ENCODE peak calls at places on chromosomes 16 and 17, in seven cellular contexts. U is fibroblast of lung; X is thoracic aorta; Z is OCI-LY7; A is spleen; N is body of pancreas; D is CD8-positive, alpha-beta T cell. C is an unnamed sample.

GRCh38 chr17:75271955-75272847 is 1.2 kb upstream of the MIF4GD start:
- DNase-seq in D (no peak), N (no peak), X (no peak), U (peak; percentile 65), Z (peak; percentile 76), A (peak; percentile 79), C (no peak)

GRCh38 chr16:86755571-86756006 is 177.2 kb downstream of the FOXL1 start:
- DNase-seq in D (no peak), A (peak; percentile 84), X (no peak), U (no peak), N (no peak), Z (no peak), C (no peak)

GRCh38 chr16:75805946-75806345 is 79.7 kb upstream of the CPHXL start:
- DNase-seq in A (no peak), N (no peak), X (no peak), D (no peak), Z (no peak), U (no peak), C (no peak)

GRCh38 chr16:23829454-23829853 is 6.3 kb upstream of the PRKCB start:
- DNase-seq in Z (no peak), X (no peak), D (no peak), N (no peak), U (no peak), A (no peak), C (no peak)

GRCh38 chr16:75074920-75075687 is 41.5 kb downstream of the LDHD start:
- DNase-seq in U (no peak), X (no peak), A (peak; percentile 93), Z (peak; percentile 88), D (peak; percentile 88), N (peak; percentile 50), C (peak; percentile 81)

GRCh38 chr17:31739300-31739699 is 119.7 kb downstream of the COPRS start:
- DNase-seq in U (peak; percentile 94), N (no peak), Z (no peak), A (no peak), X (no peak), D (no peak), C (no peak)

GRCh38 chr17:33166472-33166871 is 126.6 kb downstream of the ASIC2 start:
- DNase-seq in D (no peak), A (no peak), Z (no peak), X (no peak), U (no peak), N (no peak), C (no peak)

GRCh38 chr17:7233701-7234099 is 617 bp downstream of the DVL2 start:
- DNase-seq in N (no peak), A (no peak), X (no peak), D (no peak), U (no peak), Z (no peak), C (no peak)

GRCh38 chr16:56985288-56985961 is 3.9 kb upstream of the NLRC5 start:
- DNase-seq in Z (no peak), X (peak; percentile 36), N (peak; percentile 45), D (no peak), A (peak; percentile 74), U (peak; percentile 88), C (peak; percentile 84)

GRCh38 chr16:77450790-77451487 is 16.1 kb upstream of the ADAMTS18 start:
- DNase-seq in Z (no peak), X (no peak), D (no peak), N (no peak), A (no peak), U (no peak), C (no peak)

GRCh38 chr16:30357715-30358576 is 2.8 kb upstream of the CD2BP2 start:
- DNase-seq in Z (no peak), X (no peak), D (no peak), N (no peak), A (peak; percentile 72), U (no peak), C (peak; percentile 29)

GRCh38 chr16:57945740-57946138 is 25.2 kb downstream of the CNGB1 start:
- DNase-seq in U (no peak), N (no peak), A (no peak), D (no peak), X (no peak), Z (no peak), C (no peak)

GRCh38 chr17:28880572-28880945 is 17.0 kb downstream of the FLOT2 start:
- DNase-seq in D (no peak), X (no peak), N (no peak), Z (no peak), A (no peak), U (no peak), C (no peak)

GRCh38 chr16:2034695-2035430 is 8.2 kb downstream of the NHERF2 start:
- DNase-seq in N (peak; percentile 30), D (no peak), Z (no peak), X (no peak), U (no peak), A (no peak), C (peak; percentile 32)

GRCh38 chr16:50313596-50314483 is 47.5 kb downstream of the ADCY7 start:
- DNase-seq in D (peak; percentile 56), U (peak; percentile 76), N (peak; percentile 63), A (peak; percentile 84), X (no peak), Z (no peak), C (peak; percentile 79)

GRCh38 chr16:77922355-77922754 is 100.0 kb upstream of the CLEC3A start:
- DNase-seq in Z (no peak), X (no peak), D (no peak), A (no peak), N (no peak), U (no peak), C (no peak)

GRCh38 chr17:7215652-7216139 is 3.9 kb downstream of the DLG4 start:
- DNase-seq in U (peak; percentile 44), N (no peak), Z (peak; percentile 25), A (no peak), D (peak; percentile 32), X (no peak), C (no peak)

GRCh38 chr17:38428150-38428642 is at the start of gene ARHGAP23:
- DNase-seq in N (peak; percentile 64), Z (peak; percentile 51), D (no peak), X (no peak), U (peak; percentile 67), A (peak; percentile 87), C (peak; percentile 90)

GRCh38 chr17:7989781-7990655 is 12.4 kb upstream of the GUCY2D start:
- DNase-seq in A (peak; percentile 97), D (peak; percentile 85), N (peak; percentile 83), Z (peak; percentile 90), X (peak; percentile 53), U (peak; percentile 47), C (peak; percentile 98)

DNA sequence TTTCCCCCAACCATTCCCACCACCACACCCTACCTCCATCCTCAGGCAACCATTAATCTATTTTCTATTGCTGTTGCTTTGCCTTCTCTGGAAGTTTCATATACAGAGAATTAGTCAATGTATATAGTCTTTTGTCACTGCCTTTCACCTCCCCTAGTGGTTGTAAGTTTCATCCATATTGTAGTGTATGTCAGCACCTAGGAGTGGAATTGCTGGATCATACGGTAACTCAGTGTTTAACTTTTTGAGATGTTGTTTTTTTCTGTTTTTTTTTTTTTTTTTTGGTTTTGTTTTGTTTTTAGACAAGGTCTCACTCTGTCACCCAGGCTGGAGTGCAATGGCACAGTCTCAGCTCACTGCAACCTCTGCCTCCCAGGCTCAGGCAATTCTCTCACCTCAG is 16.9 kb downstream of the EEF2K start:
- DNase-seq in A (no peak), U (no peak), D (no peak), X (no peak), Z (no peak), N (no peak), C (no peak)
- TF ChIP-seq CTCF in A (no peak), U (no peak), D (no peak), X (no peak), Z (no peak), N (no peak), C (no peak)

DNA sequence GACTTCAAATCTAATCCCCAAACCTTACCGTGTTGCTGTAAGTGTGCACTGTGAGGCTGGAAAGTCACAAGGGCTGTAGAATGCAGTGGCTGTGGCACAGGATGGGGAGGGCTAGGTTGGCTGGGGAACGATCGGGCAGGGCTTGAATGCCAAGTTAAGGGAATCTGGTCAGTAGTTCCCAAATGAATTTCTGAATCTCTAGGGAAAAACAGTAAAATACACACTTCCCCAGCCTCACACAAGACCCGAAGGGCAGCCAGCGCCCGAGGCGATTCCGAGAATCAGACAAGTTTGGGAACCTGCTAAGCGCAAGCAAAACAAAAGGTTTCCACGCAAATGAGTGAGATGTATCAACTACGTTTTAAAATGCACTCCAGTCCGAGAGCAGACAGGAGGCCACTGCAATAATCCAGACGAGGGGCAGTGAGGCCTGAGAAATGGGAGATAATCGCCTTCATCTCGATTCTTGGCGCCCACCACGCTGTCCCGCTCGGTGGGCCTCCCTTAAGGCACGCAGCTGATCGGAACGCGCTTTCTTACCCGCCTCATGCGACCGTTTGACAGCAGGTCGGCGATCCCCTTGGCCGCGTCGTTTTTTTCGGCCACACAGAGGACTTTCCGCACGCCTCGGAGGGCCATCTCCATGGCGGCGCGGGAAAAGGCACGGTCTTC is 599 bp downstream of the TOP3A start:
- DNase-seq in U (peak; percentile 12), A (no peak), N (no peak), X (no peak), Z (peak; percentile 18), D (peak; percentile 25), C (no peak)
- H3K4me1 ChIP-seq in U (peaks cover 8% of the 10 kb centered on the region), A (peaks cover 71% of the 10 kb centered on the region), N (peaks cover 63% of the 10 kb centered on the region), X (peaks cover 31% of the 10 kb centered on the region), Z (peaks cover 40% of the 10 kb centered on the region), D (peaks cover 59% of the 10 kb centered on the region), C (peaks cover 47% of the 10 kb centered on the region)

GRCh38 chr16:68768170-68768569 is 31.1 kb downstream of the CDH1 start:
- DNase-seq in N (no peak), U (no peak), A (no peak), X (no peak), Z (no peak), D (no peak), C (no peak)

GRCh38 chr16:68764866-68765265 is 27.8 kb downstream of the CDH1 start:
- DNase-seq in Z (no peak), X (no peak), D (no peak), U (no peak), A (no peak), N (no peak), C (no peak)

GRCh38 chr16:68774982-68775381 is 37.9 kb downstream of the CDH1 start:
- DNase-seq in A (no peak), Z (no peak), X (no peak), D (no peak), U (no peak), N (no peak), C (no peak)

GRCh38 chr16:68771922-68772681 is 35.0 kb downstream of the CDH1 start:
- DNase-seq in U (no peak), X (no peak), D (no peak), N (no peak), Z (no peak), A (no peak), C (no peak)

DNA sequence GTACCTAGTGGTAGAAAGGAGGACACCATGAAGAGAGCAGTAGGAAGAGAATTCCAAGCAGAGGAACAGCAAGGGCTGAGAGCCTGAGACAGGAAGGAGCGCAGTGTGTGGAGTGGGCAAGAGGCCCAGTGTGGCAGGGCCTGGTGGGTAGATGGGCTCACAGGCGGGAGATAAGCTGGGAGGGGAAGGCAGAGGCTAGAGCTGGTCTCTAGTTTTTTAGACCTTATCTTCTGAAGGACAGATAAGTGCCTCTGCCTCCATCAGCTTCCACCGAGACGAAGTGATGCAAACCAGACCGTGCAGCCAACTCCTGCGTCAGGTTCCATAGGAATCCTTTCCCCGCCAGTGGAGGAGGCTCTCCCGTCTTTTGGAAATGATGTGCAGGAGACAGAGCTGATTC is 33.6 kb downstream of the CDH1 start:
- DNase-seq in X (no peak), D (no peak), N (no peak), Z (no peak), U (no peak), A (no peak), C (no peak)
- H3K27ac ChIP-seq in X (no peak overlapping the region), D (no peak overlapping the region), N (no peak overlapping the region), Z (no peak overlapping the region), U (no peak overlapping the region), A (no peak overlapping the region), C (no peak overlapping the region)

GRCh38 chr16:11497329-11497805 is 89.4 kb downstream of the LITAF start:
- DNase-seq in A (peak; percentile 84), D (no peak), Z (no peak), U (peak; percentile 62), X (peak; percentile 94), N (peak; percentile 92), C (peak; percentile 88)
- TF ChIP-seq CTCF in A (no peak), D (no peak), Z (no peak), U (peak; percentile 7), X (peak; percentile 21), N (peak; percentile 48), C (no peak)